ENCODE peak calls at places on chromosomes 13 and 19, in seven cellular contexts. R, D, L, T, H, Z and E are unnamed samples.

GRCh38 chr19:1156830-1157615 is 17.0 kb downstream of the SBNO2 start:
- DNase-seq in T (no peak), H (no peak), R (no peak), D (no peak), L (no peak), Z (no peak), E (no peak)

GRCh38 chr13:45370922-45371406 is 30.0 kb upstream of the TPT1 start:
- DNase-seq in Z (peak), L (no peak), R (no peak), D (no peak), H (peak), T (peak), E (no peak)

GRCh38 chr13:99973163-99973785 is 1.7 kb upstream of the ZIC5 start:
- DNase-seq in Z (no peak), T (no peak), H (no peak), D (no peak), R (no peak), L (no peak), E (no peak)

GRCh38 chr19:54114340-54114826 is 1.1 kb downstream of the TFPT start:
- DNase-seq in L (no peak), Z (no peak), H (no peak), D (no peak), R (peak), T (no peak), E (peak)

GRCh38 chr19:39246951-39247669 is 1.5 kb downstream of the IFNL4 start:
- DNase-seq in R (no peak), D (peak), H (no peak), Z (no peak), L (peak), T (no peak), E (no peak)

GRCh38 chr19:14582894-14583340 is at the start of gene CLEC17A:
- DNase-seq in D (no peak), L (no peak), Z (no peak), H (no peak), T (peak), R (no peak), E (no peak)

GRCh38 chr13:33207616-33207964 is 78.0 kb downstream of the STARD13 start:
- DNase-seq in Z (peak), H (no peak), L (no peak), T (no peak), R (no peak), D (no peak), E (no peak)

GRCh38 chr13:43686557-43686956 is 100.2 kb downstream of the ENOX1 start:
- DNase-seq in L (no peak), R (no peak), Z (peak), D (peak), T (no peak), H (no peak), E (no peak)

GRCh38 chr13:102877285-102877684 is 31.5 kb downstream of the ERCC5 start:
- DNase-seq in Z (no peak), L (no peak), T (no peak), D (no peak), R (no peak), H (no peak), E (peak)

GRCh38 chr19:27974082-27974513 is 1238.9 kb downstream of the UQCRFS1 start:
- DNase-seq in L (no peak), D (no peak), Z (no peak), R (peak), H (no peak), T (peak), E (peak)

GRCh38 chr19:29966594-29967249 is 24.7 kb downstream of the URI1 start:
- DNase-seq in T (peak), H (no peak), L (no peak), D (no peak), Z (no peak), R (peak), E (peak)

GRCh38 chr13:110376120-110376519 is 69.0 kb downstream of the COL4A2 start:
- DNase-seq in R (no peak), T (no peak), L (no peak), Z (no peak), H (no peak), D (no peak), E (no peak)

GRCh38 chr13:114102521-114103288 is 29.7 kb downstream of the RASA3 start:
- DNase-seq in L (no peak), H (no peak), T (no peak), R (no peak), Z (no peak), D (no peak), E (no peak)

GRCh38 chr13:48400820-48401219 is 12.1 kb downstream of the LPAR6 start:
- DNase-seq in D (no peak), R (peak), H (no peak), Z (no peak), L (no peak), T (no peak), E (peak)

GRCh38 chr19:35417713-35418534 is 30.1 kb upstream of the FFAR2 start:
- DNase-seq in L (no peak), R (no peak), D (no peak), H (no peak), Z (no peak), T (no peak), E (no peak)

GRCh38 chr13:98103531-98103930 is 39.4 kb upstream of the FARP1 start:
- DNase-seq in R (no peak), H (no peak), L (no peak), Z (no peak), T (no peak), D (no peak), E (no peak)

GRCh38 chr19:13707901-13708300 is 56.4 kb upstream of the MRI1 start:
- DNase-seq in D (no peak), H (no peak), T (no peak), L (no peak), R (no peak), Z (no peak), E (peak)

GRCh38 chr19:47778954-47779351 is 450 bp downstream of the SELENOW start:
- DNase-seq in Z (no peak), H (no peak), R (no peak), D (no peak), T (no peak), L (no peak), E (no peak)

GRCh38 chr19:2798158-2798685 is 12.9 kb downstream of the THOP1 start:
- DNase-seq in T (no peak), L (no peak), Z (no peak), H (no peak), D (no peak), R (no peak), E (no peak)

GRCh38 chr13:40348096-40348679 is 318.3 kb downstream of the FOXO1 start:
- DNase-seq in L (no peak), Z (no peak), H (no peak), D (no peak), R (no peak), T (no peak), E (no peak)

GRCh38 chr19:10292206-10292788 is 2.5 kb downstream of the ICAM5 start:
- DNase-seq in R (no peak), T (peak), H (no peak), D (peak), L (no peak), Z (no peak), E (peak)

GRCh38 chr19:17244618-17245534 is 843 bp downstream of the NR2F6 start:
- DNase-seq in D (no peak), R (no peak), H (no peak), T (no peak), L (no peak), Z (no peak), E (peak)